ENCODE peak calls at places on chromosomes 6 and 20, in seven cellular contexts. Z is Peyer's patch, N is mesendoderm, G is kidney, K is psoas muscle, J is transverse colon, U is tibial artery. O is an unnamed sample. For H3K4me1, the result is how much of the 10 kb centered on the place peaks cover.

GRCh38 chr6:137738197-137738596 is 128.9 kb upstream of the TNFAIP3 start:
- DNase-seq in G (no peak), J (no peak), N (no peak), K (no peak), U (no peak), Z (no peak), O (no peak)

GRCh38 chr6:158799051-158799792 is 19.9 kb downstream of the EZR start:
- DNase-seq in Z (peak), J (peak), U (no peak), K (no peak), N (no peak), G (no peak), O (no peak)

GRCh38 chr6:21500894-21501293 is 92.7 kb upstream of the SOX4 start:
- DNase-seq in J (peak), U (no peak), G (no peak), Z (peak), K (no peak), N (no peak), O (no peak)

GRCh38 chr6:33610779-33611421 is 10.2 kb upstream of the ITPR3 start:
- DNase-seq in Z (peak), K (no peak), J (peak), N (no peak), G (peak), U (peak), O (no peak)

GRCh38 chr20:60467771-60468170 is 509.5 kb downstream of the CDH26 start:
- DNase-seq in K (no peak), Z (no peak), G (no peak), N (no peak), J (no peak), U (no peak), O (no peak)

GRCh38 chr6:168098431-168098861 is 19.4 kb upstream of the FRMD1 start:
- DNase-seq in J (no peak), K (peak), N (no peak), U (no peak), Z (peak), G (no peak), O (peak)

GRCh38 chr20:62182469-62183425 is at the start of gene MTG2:
- DNase-seq in J (peak), U (peak), N (peak), G (peak), Z (peak), K (peak), O (peak)

GRCh38 chr6:26520088-26520839 is 17.9 kb upstream of the HMGN4 start:
- DNase-seq in N (peak), J (no peak), Z (no peak), K (no peak), G (peak), U (peak), O (peak)

GRCh38 chr6:164917211-164917610 is 392.2 kb downstream of the C6orf118 start:
- DNase-seq in K (no peak), U (no peak), N (no peak), Z (no peak), J (no peak), G (no peak), O (no peak)

GRCh38 chr6:122428781-122429180 is 29.3 kb downstream of the HSF2 start:
- DNase-seq in J (no peak), K (no peak), Z (no peak), G (no peak), N (no peak), U (no peak), O (no peak)

GRCh38 chr6:20540683-20541082 is 6.4 kb downstream of the CDKAL1 start:
- DNase-seq in U (no peak), G (no peak), Z (no peak), N (no peak), J (no peak), K (no peak), O (no peak)

GRCh38 chr6:163173741-163174140 is 240.8 kb upstream of the QKI start:
- DNase-seq in G (no peak), J (no peak), K (no peak), N (no peak), U (no peak), Z (no peak), O (no peak)

GRCh38 chr20:8425802-8426201 is 293.7 kb downstream of the PLCB1 start:
- DNase-seq in U (no peak), N (no peak), K (no peak), Z (no peak), J (no peak), G (no peak), O (no peak)

GRCh38 chr6:93417421-93417996 is 1.9 kb downstream of the EPHA7 start:
- DNase-seq in G (peak), N (no peak), J (no peak), Z (no peak), U (peak), K (no peak), O (no peak)

GRCh38 chr6:95431637-95432228 is 145.6 kb upstream of the MANEA start:
- DNase-seq in U (no peak), K (no peak), G (no peak), Z (no peak), J (peak), N (peak), O (peak)

DNA sequence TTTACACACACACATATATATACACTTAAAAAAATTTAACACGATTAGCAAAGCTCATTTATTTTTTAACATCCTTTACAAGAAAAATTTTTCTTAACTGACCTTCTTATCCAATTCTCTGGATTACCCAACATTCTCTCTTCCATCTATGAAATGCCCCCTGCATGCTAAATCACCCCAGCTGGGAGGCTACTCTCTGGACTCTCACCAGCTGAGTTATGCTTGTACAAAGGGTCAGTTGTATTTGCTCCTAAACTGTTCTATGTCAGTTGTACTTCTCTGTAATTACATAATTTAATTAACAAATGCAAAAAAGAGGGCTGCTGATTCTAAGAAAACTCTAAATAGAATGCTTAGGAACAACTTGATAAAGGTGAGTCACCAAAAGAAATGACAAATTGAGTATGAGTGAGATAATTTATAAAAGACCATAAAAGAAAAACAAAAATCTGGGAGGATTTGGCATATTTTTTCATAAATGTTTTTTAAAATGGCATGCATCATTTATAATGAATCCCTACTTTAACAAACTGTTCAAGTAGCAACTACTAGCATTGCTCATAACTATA is 120.5 kb downstream of the KIF13A start:
- DNase-seq in G (no peak), N (no peak), J (no peak), U (no peak), K (no peak), Z (no peak), O (no peak)
- H3K4me1 ChIP-seq in G (under half), N (under half), J (under half), U (under half), K (half or more), Z (under half), O (under half)

DNA sequence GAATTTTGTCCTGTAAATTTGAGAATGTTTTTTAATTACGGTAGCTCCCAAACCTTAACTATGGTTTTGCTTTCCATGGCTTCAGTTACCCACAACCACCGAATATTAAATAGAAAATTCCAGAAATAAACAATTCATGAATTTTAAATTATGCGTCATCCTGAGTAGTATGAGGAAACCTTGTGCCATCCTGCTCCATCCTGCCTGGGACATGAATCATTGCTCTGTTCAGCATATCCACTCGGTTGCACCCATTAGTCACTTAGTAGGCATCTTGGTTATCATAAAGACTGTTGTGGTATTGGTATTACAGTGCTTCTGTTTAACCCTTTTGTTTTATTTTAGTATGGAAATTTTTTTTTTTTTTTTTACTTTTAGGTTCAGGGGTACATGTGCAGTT is 39.7 kb downstream of the KCNS1 start:
- DNase-seq in J (no peak), K (no peak), G (no peak), N (no peak), Z (no peak), U (no peak), O (no peak)
- H3K4me1 ChIP-seq in J (under half), K (under half), G (under half), N (under half), Z (under half), U (under half), O (under half)

DNA sequence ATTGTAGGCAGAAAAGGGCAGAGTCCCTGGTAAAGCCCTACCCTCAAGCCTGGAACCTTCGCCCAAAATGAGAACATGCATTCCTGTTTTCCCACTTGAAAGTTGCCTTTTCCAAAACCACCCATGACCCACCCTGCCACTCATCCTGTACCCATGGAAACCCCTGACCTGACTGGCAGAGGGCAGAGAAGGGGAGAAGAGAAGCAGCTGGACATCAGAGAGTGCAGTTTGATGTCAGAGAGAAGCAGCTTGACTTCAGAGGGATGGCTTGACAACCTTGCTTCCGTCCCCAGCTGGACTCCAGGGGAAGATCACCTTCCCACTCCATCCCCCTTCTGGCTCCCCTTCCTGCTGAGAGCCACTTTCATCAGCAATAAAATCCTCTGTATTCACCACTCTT is 123.6 kb upstream of the SHLD1 start:
- DNase-seq in K (no peak), U (no peak), J (no peak), Z (no peak), G (no peak), N (no peak), O (no peak)
- H3K4me1 ChIP-seq in K (under half), U (under half), J (under half), Z (under half), G (under half), N (under half), O (under half)

GRCh38 chr6:16239090-16239797 is 857 bp downstream of the GMPR start:
- DNase-seq in N (peak), J (peak), Z (peak), G (peak), K (peak), U (peak), O (peak)
- H3K4me1 ChIP-seq in N (under half), J (under half), Z (under half), G (under half), K (half or more), U (under half), O (under half)

GRCh38 chr6:85641522-85641915 is 1.2 kb downstream of the SYNCRIP start:
- DNase-seq in U (no peak), G (no peak), K (no peak), Z (no peak), J (no peak), N (no peak), O (no peak)
- H3K4me1 ChIP-seq in U (under half), G (under half), K (under half), Z (under half), J (under half), N (under half), O (under half)

GRCh38 chr6:77150736-77151135 is 312.6 kb downstream of the HTR1B start:
- DNase-seq in Z (no peak), U (no peak), N (no peak), G (no peak), K (no peak), J (no peak), O (no peak)
- H3K4me1 ChIP-seq in Z (under half), U (under half), N (under half), G (under half), K (under half), J (under half), O (under half)

GRCh38 chr6:113632220-113632864 is 224.8 kb upstream of the MARCKS start:
- DNase-seq in K (peak), N (peak), G (no peak), J (peak), Z (peak), U (peak), O (no peak)
- H3K4me1 ChIP-seq in K (under half), N (under half), G (under half), J (under half), Z (under half), U (under half), O (under half)

DNA sequence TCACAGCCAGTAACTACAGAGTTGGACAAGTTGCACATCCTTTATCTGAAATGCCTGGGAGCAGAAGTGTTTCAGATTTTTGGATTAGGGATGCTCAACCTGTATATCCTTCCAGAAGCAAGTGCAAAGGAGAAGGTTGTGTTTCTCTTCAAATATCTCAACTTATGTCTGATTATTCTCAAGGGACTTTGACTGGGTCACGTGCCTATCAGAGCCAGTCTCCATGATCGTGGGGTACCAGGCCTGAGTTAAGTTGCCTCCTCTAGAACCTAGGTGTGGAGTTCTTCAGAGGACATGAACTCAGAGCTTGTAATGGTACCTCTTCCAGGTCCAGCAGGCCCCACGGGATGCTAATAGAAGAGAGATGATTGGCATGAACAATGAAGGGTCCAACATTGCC is 7.8 kb downstream of the CD83 start:
- DNase-seq in Z (no peak), N (no peak), K (no peak), J (no peak), U (no peak), G (no peak), O (no peak)
- H3K4me1 ChIP-seq in Z (under half), N (under half), K (under half), J (under half), U (under half), G (under half), O (under half)

GRCh38 chr20:48358176-48358575 is 469.6 kb downstream of the PREX1 start:
- DNase-seq in N (no peak), Z (no peak), U (no peak), J (no peak), G (no peak), K (no peak), O (no peak)

GRCh38 chr20:48360338-48360698 is 467.5 kb downstream of the PREX1 start:
- DNase-seq in N (no peak), G (no peak), K (no peak), Z (no peak), U (no peak), J (peak), O (no peak)

GRCh38 chr20:48359692-48360337 is 468.0 kb downstream of the PREX1 start:
- DNase-seq in K (no peak), U (no peak), J (peak), G (no peak), N (no peak), Z (no peak), O (no peak)

GRCh38 chr20:48354320-48355263 is 473.2 kb downstream of the PREX1 start:
- DNase-seq in Z (no peak), G (no peak), U (no peak), K (no peak), J (no peak), N (no peak), O (no peak)

DNA sequence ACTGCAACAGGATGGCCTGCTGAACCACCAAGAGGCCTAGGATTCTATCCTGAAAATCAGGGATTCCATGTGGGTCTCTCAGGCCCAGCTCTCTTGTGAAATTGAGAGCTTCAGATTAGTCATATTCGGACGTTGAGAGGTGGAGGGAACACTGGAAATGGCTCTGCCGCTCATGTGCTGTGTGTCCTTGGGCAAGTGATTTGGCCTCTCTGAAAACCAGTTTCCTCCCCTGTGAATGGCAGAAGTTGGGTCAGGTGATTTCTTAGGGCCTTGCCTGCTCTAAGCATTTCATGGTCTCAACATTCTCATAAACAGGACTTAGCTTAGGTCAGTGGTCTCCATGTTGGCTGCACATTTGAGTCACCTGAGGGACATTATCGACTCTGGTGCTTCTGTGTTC is 470.1 kb downstream of the PREX1 start:
- DNase-seq in Z (no peak), K (no peak), G (no peak), J (no peak), U (no peak), N (no peak), O (no peak)
- H3K4me1 ChIP-seq in Z (under half), K (under half), G (under half), J (under half), U (under half), N (under half), O (under half)